ENCODE peak calls at places on chromosomes 1 and 21, in eight cellular contexts. A, B, M, F, T, O, J and H are unnamed samples.

GRCh38 chr1:7771673-7772299 is 690 bp downstream of the VAMP3 start:
- DNase-seq in A (no peak), B (no peak), M (no peak), F (no peak), T (peak; percentile 6), O (no peak), J (no peak), H (no peak)

GRCh38 chr1:50333595-50333974 is 89.7 kb downstream of the DMRTA2 start:
- DNase-seq in A (peak; percentile 2), B (no peak), M (no peak), F (peak; percentile 45), T (no peak), O (peak; percentile 24), J (no peak), H (peak; percentile 91)

GRCh38 chr1:109643385-109644230 is 12.3 kb upstream of the GSTM4 start:
- DNase-seq in A (peak; percentile 62), B (no peak), M (no peak), F (peak; percentile 90), T (peak; percentile 65), O (peak; percentile 75), J (no peak), H (peak; percentile 97)

GRCh38 chr1:10249808-10250457 is 39.6 kb downstream of the KIF1B start:
- DNase-seq in A (no peak), B (no peak), M (no peak), F (no peak), T (no peak), O (no peak), J (no peak), H (no peak)

GRCh38 chr1:193325042-193325441 is 138.6 kb upstream of the B3GALT2 start:
- DNase-seq in A (no peak), B (no peak), M (no peak), F (no peak), T (no peak), O (no peak), J (no peak), H (no peak)

GRCh38 chr1:204894606-204895005 is 23.9 kb downstream of the NFASC start:
- DNase-seq in A (peak; percentile 40), B (no peak), M (no peak), F (no peak), T (no peak), O (no peak), J (no peak), H (no peak)

GRCh38 chr1:32816676-32817158 is 441 bp downstream of the YARS1 start:
- DNase-seq in A (peak; percentile 44), B (no peak), M (no peak), F (no peak), T (peak; percentile 22), O (no peak), J (no peak), H (no peak)

GRCh38 chr21:39082656-39083376 is 100.4 kb downstream of the PSMG1 start:
- DNase-seq in A (no peak), B (no peak), M (no peak), F (peak; percentile 60), T (no peak), O (no peak), J (no peak), H (peak; percentile 71)

GRCh38 chr1:228735871-228736586 is 750 bp downstream of the RHOU start:
- DNase-seq in A (peak; percentile 19), B (no peak), M (no peak), F (peak; percentile 68), T (no peak), O (peak; percentile 59), J (no peak), H (peak; percentile 80)

GRCh38 chr1:230458509-230458908 is 32.4 kb upstream of the PGBD5 start:
- DNase-seq in A (peak; percentile 41), B (no peak), M (no peak), F (no peak), T (no peak), O (no peak), J (no peak), H (no peak)

GRCh38 chr1:145990249-145991097 is 5.9 kb downstream of the TXNIP start:
- DNase-seq in A (no peak), B (no peak), M (no peak), F (peak; percentile 40), T (no peak), O (peak; percentile 16), J (no peak), H (no peak)

GRCh38 chr1:17158961-17159360 is 39.7 kb upstream of the PADI2 start:
- DNase-seq in A (peak; percentile 49), B (no peak), M (no peak), F (no peak), T (no peak), O (no peak), J (no peak), H (no peak)

GRCh38 chr1:98277111-98277510 is 356.3 kb upstream of the DPYD start:
- DNase-seq in A (peak; percentile 77), B (no peak), M (no peak), F (no peak), T (peak; percentile 42), O (no peak), J (peak; percentile 24), H (no peak)

GRCh38 chr1:209150114-209150513 is 433.4 kb upstream of the CAMK1G start:
- DNase-seq in A (peak; percentile 52), B (no peak), M (no peak), F (no peak), T (peak; percentile 29), O (no peak), J (peak; percentile 1), H (peak; percentile 84)

GRCh38 chr21:27268290-27268689 is 301.4 kb upstream of the ADAMTS5 start:
- DNase-seq in A (peak; percentile 62), B (no peak), M (no peak), F (no peak), T (peak; percentile 33), O (no peak), J (no peak), H (no peak)

GRCh38 chr1:179714623-179715022 is 28.5 kb upstream of the FAM163A start:
- DNase-seq in A (no peak), B (no peak), M (no peak), F (no peak), T (no peak), O (no peak), J (no peak), H (no peak)

GRCh38 chr1:160618763-160619274 is 28.0 kb downstream of the SLAMF1 start:
- DNase-seq in A (no peak), B (no peak), M (no peak), F (no peak), T (no peak), O (no peak), J (no peak), H (no peak)

GRCh38 chr1:33727310-33727709 is 136.6 kb upstream of the HMGB4 start:
- DNase-seq in A (no peak), B (no peak), M (no peak), F (no peak), T (no peak), O (no peak), J (no peak), H (no peak)

GRCh38 chr1:178379807-178380206 is 117.0 kb downstream of the CLEC20A start:
- DNase-seq in A (no peak), B (no peak), M (no peak), F (no peak), T (no peak), O (no peak), J (no peak), H (peak; percentile 91)

GRCh38 chr1:67710417-67710816 is 25.4 kb downstream of the GADD45A start:
- DNase-seq in A (peak; percentile 89), B (no peak), M (peak; percentile 70), F (no peak), T (peak; percentile 75), O (no peak), J (no peak), H (no peak)
- H3K27ac ChIP-seq in A (peak overlapping the region; percentile 24), B (no peak overlapping the region), M (peak overlapping the region; percentile 95), F (peak overlapping the region; percentile 37), T (peak overlapping the region; percentile 41), O (peak overlapping the region; percentile 35), J (peak overlapping the region; percentile 47), H (no peak overlapping the region)

GRCh38 chr1:62951441-62951840 is 167.5 kb downstream of the ATG4C start:
- DNase-seq in A (no peak), B (no peak), M (no peak), F (no peak), T (no peak), O (no peak), J (no peak), H (no peak)

GRCh38 chr1:62941780-62942179 is 157.8 kb downstream of the ATG4C start:
- DNase-seq in A (no peak), B (no peak), M (no peak), F (no peak), T (no peak), O (no peak), J (no peak), H (no peak)

DNA sequence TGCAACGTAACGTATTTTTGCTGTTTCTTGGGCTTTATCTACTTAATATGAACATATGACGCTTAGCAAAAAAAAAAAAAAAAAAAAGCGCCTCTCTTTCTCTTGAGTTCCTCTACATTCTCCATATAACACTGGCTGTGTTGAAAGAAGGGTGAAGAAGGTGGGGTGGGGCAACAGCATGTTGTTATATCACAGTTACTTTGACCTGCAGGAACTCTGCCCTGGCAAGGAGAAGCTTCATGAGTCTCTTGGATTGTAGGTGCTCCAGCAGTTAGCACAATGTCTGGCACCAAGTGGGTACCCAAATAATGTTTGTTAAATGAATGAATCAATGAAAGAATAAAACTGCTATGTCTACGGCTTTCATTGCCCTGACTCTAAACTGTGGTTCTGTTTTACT is 162.6 kb downstream of the ATG4C start:
- DNase-seq in A (no peak), B (no peak), M (no peak), F (no peak), T (no peak), O (no peak), J (no peak), H (no peak)
- TF ChIP-seq CTCF in A (no peak), B (no peak), M (no peak), F (no peak), T (no peak), O (no peak), J (no peak), H (no peak)

DNA sequence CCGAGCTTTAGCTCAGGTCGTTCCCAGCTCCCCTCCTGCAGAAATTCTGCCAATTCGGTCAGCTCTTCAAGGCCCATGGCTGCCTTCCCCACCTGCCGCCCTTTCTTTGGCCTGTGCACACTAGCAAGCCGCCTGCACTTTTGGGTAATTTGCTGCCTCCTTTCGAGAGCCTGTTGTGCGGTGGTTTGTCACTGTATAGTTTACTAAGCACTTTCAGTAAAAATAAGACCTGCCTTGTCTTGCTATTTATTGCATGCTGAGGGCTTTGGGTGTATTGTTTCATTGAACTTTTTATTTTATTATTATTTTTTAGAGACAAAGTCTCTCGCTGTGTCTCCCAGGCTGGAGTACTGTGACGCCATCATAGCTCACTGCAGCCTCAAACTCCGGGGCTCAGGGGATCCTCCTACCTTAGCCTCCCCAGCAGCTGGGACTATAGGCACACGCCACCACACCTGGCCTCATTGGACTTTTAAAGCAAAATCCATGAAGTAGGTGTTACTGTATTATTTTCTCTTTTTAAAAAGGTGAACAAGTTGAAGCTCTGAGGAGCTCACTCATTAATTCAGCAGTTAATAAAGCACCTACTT is 1.1 kb upstream of the FABP3 start:
- DNase-seq in A (no peak), B (no peak), M (no peak), F (no peak), T (no peak), O (no peak), J (no peak), H (no peak)
- H3K27ac ChIP-seq in A (peak overlapping the region; percentile 55), B (no peak overlapping the region), M (peak overlapping the region; percentile 94), F (peak overlapping the region; percentile 34), T (no peak overlapping the region), O (peak overlapping the region; percentile 88), J (no peak overlapping the region), H (peak overlapping the region; percentile 90)

GRCh38 chr1:62070384-62071011 is 124.2 kb upstream of the L1TD1 start:
- DNase-seq in A (no peak), B (no peak), M (no peak), F (no peak), T (peak; percentile 40), O (no peak), J (no peak), H (peak; percentile 62)
- TF ChIP-seq CTCF in A (peak; percentile 72), B (peak; percentile 49), M (peak; percentile 60), F (no peak), T (peak; percentile 69), O (peak; percentile 8), J (peak; percentile 55), H (peak; percentile 84)